ENCODE peak calls at places on chromosome 3, in four cellular contexts. Z, W, F and B are unnamed samples.

GRCh38 chr3:119762876-119763275 is 19.0 kb upstream of the NR1I2 start:
- DNase-seq in Z (no peak), W (no peak), F (no peak), B (peak; percentile 45)

GRCh38 chr3:42526616-42527367 is 24.3 kb downstream of the VIPR1 start:
- DNase-seq in Z (no peak), W (no peak), F (no peak), B (no peak)

GRCh38 chr3:170522171-170522570 is 63.7 kb downstream of the SLC7A14 start:
- DNase-seq in Z (no peak), W (no peak), F (no peak), B (no peak)

GRCh38 chr3:52533623-52534280 is at the start of gene NT5DC2:
- DNase-seq in Z (peak; percentile 83), W (peak; percentile 52), F (peak; percentile 84), B (no peak)

GRCh38 chr3:155807823-155808222 is 1.7 kb upstream of the C3orf33 start:
- DNase-seq in Z (no peak), W (no peak), F (no peak), B (no peak)

GRCh38 chr3:132448211-132448961 is 31.1 kb downstream of the DNAJC13 start:
- DNase-seq in Z (no peak), W (no peak), F (peak; percentile 72), B (no peak)

GRCh38 chr3:38907426-38907825 is 91.4 kb upstream of the SCN10A start:
- DNase-seq in Z (no peak), W (peak; percentile 43), F (no peak), B (no peak)

GRCh38 chr3:197308591-197308990 is 10.2 kb upstream of the DLG1 start:
- DNase-seq in Z (no peak), W (peak; percentile 32), F (no peak), B (no peak)

GRCh38 chr3:19107719-19108118 is 40.6 kb upstream of the KCNH8 start:
- DNase-seq in Z (no peak), W (no peak), F (no peak), B (no peak)

DNA sequence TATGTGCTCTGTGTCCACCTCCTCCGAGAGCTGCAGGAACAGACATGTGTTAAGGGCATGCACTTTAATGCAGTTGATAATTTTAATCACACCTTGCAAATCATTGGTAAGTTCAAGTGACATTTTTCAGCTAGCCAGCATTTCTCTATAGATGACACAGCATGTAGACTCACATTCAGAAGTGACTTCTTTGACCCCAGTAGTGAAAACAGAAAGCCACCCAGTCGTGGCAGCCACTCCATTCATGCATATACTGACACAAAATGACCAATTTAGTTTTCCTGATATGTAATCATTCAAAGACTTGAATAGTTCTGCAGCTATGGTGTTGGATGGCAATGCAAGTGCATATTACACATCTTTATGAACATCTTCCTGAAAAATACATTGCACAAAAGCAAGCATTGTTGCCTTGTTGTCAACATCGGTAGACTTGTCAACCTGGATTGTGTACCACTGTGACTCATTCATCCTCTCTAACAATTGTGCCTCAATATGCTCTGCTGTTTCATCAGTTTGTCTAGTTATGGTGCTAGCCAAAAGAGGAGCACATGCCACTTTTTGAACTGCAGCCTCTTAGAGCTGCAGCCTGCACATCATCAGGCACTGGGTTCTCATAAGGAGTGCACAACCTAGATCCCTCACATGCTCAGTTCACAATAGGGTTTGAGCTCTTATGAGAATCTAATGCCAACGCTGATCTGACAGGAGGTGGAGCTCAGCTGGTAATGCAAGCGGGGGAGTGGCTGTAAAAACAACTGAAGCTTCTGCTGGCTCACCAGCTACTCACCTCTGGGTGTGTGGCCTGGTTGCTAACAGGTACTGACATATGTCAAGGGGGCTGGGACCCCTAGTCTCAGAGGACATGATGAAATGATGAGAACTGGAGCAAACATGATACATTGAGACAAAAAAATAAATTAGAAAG is 622.0 kb downstream of the PYDC2 start:
- DNase-seq in Z (no peak), W (peak; percentile 43), F (no peak), B (no peak)
- TF ChIP-seq CTCF in Z (no peak), W (no peak), F (no peak), B (no peak)

DNA sequence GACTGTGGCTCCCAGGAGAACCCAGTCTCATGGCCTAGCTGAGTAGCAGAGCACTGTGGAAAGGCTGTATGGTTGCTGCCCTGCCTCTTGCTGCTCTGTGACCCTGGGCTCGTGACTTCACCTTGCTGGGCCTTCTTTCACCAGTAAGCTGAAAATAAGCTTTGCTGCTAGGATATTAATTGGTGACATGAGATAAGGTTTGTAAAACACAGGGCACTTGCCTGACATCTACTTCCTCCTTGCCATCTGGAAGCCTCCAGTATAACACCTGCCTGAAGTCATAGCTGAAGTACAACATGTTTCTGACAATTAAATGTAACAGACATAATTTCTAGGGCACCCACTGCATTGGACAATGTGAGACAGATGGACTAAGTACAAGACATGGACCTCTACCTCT is 53.6 kb downstream of the CLEC3B start:
- DNase-seq in Z (no peak), W (no peak), F (no peak), B (no peak)
- H3K4me3 ChIP-seq in Z (no peak overlapping the region), W (no peak overlapping the region), F (no peak overlapping the region), B (no peak overlapping the region)

GRCh38 chr3:33915796-33916589 is 117.6 kb downstream of the PDCD6IP start:
- DNase-seq in Z (peak; percentile 6), W (peak; percentile 43), F (no peak), B (no peak)
- TF ChIP-seq CTCF in Z (peak; percentile 17), W (peak; percentile 49), F (peak; percentile 22), B (peak; percentile 44)

DNA sequence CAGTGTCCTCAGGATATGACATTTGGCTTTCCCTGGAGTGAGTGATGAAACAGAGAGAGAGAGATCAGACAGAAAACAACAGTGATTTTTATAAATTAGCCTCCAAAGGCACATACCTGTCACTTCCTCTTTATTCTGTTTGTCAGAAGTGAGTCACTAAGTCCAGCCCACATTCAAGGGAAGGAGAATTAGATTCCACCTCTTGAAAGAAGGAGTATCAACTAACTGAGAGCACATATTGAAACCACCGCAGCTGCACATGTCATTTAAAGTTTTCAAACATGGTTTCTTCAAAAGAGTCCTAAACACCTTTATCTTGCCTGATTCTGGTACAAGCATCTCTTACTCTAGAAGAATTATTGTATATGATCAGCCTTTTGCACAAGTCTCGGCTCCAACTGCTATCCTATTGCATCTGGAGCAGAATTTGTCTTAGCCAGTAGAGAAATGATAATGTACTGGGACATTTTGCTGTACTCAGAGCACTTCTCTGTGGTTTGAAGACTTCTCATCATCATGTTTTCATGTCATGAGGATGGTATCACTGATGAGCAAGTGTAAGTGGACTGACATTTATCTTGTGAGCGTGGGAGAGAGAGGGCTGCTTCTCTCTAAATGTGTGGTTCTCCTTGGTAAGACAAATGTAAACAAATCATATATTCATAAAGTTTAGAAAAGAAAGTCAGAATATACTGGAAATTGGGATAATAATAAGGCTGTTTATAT is 338.9 kb upstream of the CFAP20DC start:
- DNase-seq in Z (no peak), W (peak; percentile 58), F (no peak), B (no peak)
- H3K4me3 ChIP-seq in Z (no peak overlapping the region), W (no peak overlapping the region), F (no peak overlapping the region), B (no peak overlapping the region)

DNA sequence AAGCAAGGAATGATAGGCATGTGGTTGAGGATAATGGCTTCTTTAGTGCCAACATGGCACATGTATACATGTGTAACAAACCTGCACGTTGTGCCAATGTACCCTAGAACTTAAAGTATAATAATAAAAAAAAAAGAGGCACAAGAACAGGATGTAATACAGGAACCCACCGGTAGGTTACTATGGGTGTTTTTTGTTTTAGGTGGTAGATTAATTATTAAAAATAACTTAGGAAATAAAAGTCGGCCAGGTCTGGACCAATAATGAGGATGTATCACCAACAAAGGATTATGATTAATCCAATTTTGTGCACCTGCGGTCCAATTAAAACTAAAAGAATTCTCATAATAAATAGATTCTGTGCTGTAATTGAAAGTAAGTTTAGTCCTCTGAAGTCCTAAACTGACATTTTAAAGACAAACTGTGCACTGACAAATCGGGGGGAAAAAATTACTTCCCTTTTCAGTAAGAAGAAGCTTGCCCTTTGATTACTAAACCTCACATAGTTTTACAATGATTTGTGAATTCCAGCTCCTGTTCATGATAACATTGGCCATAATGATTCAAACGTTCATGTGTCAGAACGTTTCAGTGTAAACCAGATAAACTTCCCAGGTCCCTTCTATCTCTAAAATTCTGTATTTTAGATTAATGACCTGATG is 62.2 kb downstream of the CASR start:
- DNase-seq in Z (no peak), W (peak; percentile 46), F (no peak), B (no peak)
- TF ChIP-seq CTCF in Z (peak; percentile 29), W (peak; percentile 17), F (no peak), B (no peak)

GRCh38 chr3:122975163-122975923 is 52.2 kb downstream of the SEMA5B start:
- DNase-seq in Z (peak; percentile 89), W (peak; percentile 84), F (no peak), B (no peak)

GRCh38 chr3:122977645-122978466 is 49.7 kb downstream of the SEMA5B start:
- DNase-seq in Z (peak; percentile 74), W (peak; percentile 53), F (peak; percentile 91), B (peak; percentile 41)

GRCh38 chr3:122973893-122974615 is 53.5 kb downstream of the SEMA5B start:
- DNase-seq in Z (peak; percentile 71), W (no peak), F (no peak), B (no peak)

GRCh38 chr3:122974764-122975162 is 52.8 kb downstream of the SEMA5B start:
- DNase-seq in Z (peak; percentile 74), W (peak; percentile 38), F (peak; percentile 86), B (no peak)

DNA sequence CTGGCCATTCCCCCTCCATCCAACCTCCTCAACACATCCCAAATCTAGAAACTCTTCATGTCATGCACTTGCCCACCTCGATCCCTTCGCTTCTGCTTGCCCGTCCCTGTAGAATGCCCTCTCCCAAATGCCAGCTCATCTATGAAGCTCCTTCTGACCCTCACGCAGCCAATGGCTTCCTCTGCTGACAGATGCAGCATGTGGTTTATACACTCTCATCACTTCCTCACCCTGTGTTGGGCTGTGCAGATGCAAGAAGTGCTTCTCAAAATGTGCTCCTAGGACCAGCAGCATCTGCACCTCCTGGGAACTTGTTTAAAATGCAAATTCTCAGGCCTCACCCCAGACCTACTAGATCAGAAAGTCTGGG is 51.7 kb downstream of the SEMA5B start:
- DNase-seq in Z (no peak), W (no peak), F (no peak), B (no peak)
- H3K4me3 ChIP-seq in Z (no peak overlapping the region), W (no peak overlapping the region), F (no peak overlapping the region), B (no peak overlapping the region)

DNA sequence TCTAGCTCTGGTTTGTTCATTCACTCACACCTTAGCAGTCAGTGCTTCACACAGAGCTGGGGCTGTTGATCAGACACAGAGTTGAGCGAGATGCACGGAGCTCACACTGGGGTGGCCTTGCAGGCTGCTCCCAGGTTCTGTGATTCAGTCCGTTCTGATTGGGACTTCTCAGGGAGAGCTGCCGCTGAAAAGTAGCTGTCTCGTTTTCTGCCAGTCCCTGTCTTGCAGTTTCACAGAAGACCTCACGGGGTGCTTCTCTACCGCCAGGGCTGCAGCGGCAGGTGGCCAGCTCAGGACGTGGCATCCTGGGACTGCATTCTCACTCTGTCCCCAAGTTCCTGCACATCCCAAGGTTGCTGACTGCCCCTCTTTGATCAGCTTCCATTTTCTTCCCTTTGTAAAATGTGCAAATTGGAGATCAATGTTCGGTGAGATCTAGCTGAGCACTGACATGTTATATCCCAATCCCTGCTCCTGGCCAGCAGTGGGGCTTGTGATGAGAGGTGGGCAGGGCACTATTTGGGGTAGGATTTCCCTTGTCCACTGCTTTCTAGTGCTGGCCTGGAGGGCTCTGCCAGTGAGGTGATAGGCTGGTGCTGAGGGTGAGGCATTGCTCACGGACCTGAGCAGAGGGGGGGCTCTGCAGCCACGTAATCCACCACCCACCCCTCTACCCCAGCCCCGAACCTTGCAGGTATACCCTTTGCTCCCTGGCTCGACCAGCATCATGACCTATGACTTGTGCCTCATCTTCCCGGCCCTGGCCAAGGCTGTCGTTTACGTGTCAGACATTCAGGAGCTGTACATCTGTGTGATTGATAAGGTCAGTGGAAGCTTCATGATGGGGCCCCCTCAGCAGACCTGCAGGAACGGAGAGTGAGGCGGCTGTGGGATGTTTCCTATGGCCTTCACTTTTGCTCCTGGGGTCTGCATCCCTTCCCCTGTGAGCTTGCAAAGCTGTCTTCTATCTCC is 5.3 kb upstream of the TXNRD3 start:
- DNase-seq in Z (no peak), W (peak; percentile 6), F (no peak), B (no peak)
- TF ChIP-seq CTCF in Z (peak; percentile 45), W (peak; percentile 45), F (no peak), B (peak; percentile 33)